ENCODE peak calls at places on chromosomes 16 and 17, in four cellular contexts. F is endodermal cell, U is breast epithelium, K is lower lobe of right lung. S is an unnamed sample.
A peak's percentile ranks its signal among the peaks of the same experiment; 100 is the strongest.

GRCh38 chr17:21525464-21526130 is 149.4 kb downstream of the KCNJ12 start:
- DNase-seq in K (no peak), F (peak; percentile 33), U (no peak), S (no peak)

GRCh38 chr16:12066823-12067222 is 90.3 kb downstream of the SNX29 start:
- DNase-seq in F (no peak), U (no peak), K (no peak), S (no peak)

GRCh38 chr17:20975566-20975965 is 67.2 kb downstream of the USP22 start:
- DNase-seq in K (no peak), F (no peak), U (no peak), S (no peak)

GRCh38 chr16:90057738-90058173 is 19.4 kb downstream of the PRDM7 start:
- DNase-seq in F (no peak), K (no peak), U (no peak), S (no peak)

GRCh38 chr17:12745481-12745880 is 43.8 kb upstream of the ARHGAP44 start:
- DNase-seq in U (no peak), K (no peak), F (peak; percentile 32), S (no peak)

GRCh38 chr16:56263711-56264608 is 72.7 kb downstream of the GNAO1 start:
- DNase-seq in K (no peak), F (no peak), U (no peak), S (no peak)

GRCh38 chr16:8623634-8624033 is 2.1 kb downstream of the METTL22 start:
- DNase-seq in U (no peak), F (no peak), K (no peak), S (no peak)

GRCh38 chr16:2250652-2251280 is 621 bp downstream of the ECI1 start:
- DNase-seq in U (no peak), K (no peak), F (no peak), S (no peak)

GRCh38 chr17:68498479-68499326 is 13.5 kb upstream of the PRKAR1A start:
- DNase-seq in U (no peak), K (peak; percentile 68), F (no peak), S (no peak)

GRCh38 chr16:88810868-88811599 is 694 bp downstream of the APRT start:
- DNase-seq in K (peak; percentile 88), F (peak; percentile 75), U (peak; percentile 57), S (peak; percentile 88)

GRCh38 chr16:51812945-51813344 is 661.9 kb upstream of the SALL1 start:
- DNase-seq in U (no peak), F (no peak), K (no peak), S (no peak)

GRCh38 chr17:31528291-31528874 is 136.9 kb downstream of the RAB11FIP4 start:
- DNase-seq in F (no peak), U (no peak), K (no peak), S (no peak)

GRCh38 chr17:30894236-30894635 is 11.8 kb downstream of the TEFM start:
- DNase-seq in F (no peak), K (no peak), U (no peak), S (no peak)

GRCh38 chr16:88730632-88731607 is 24.6 kb downstream of the CTU2 start:
- DNase-seq in K (no peak), U (no peak), F (no peak), S (no peak)

GRCh38 chr16:75943705-75944514 is 217.6 kb upstream of the CPHXL start:
- DNase-seq in F (no peak), K (no peak), U (no peak), S (no peak)

GRCh38 chr17:2862197-2862596 is 66.0 kb downstream of the RAP1GAP2 start:
- DNase-seq in U (no peak), F (no peak), K (no peak), S (no peak)

GRCh38 chr17:81171941-81172340 is 5.9 kb upstream of the AATK start:
- DNase-seq in F (no peak), K (no peak), U (no peak), S (no peak)

GRCh38 chr17:59469786-59470485 is 95.5 kb upstream of the DHX40 start:
- DNase-seq in F (peak; percentile 43), U (no peak), K (no peak), S (no peak)

GRCh38 chr16:59067207-59067606 is 333.1 kb upstream of the GOT2 start:
- DNase-seq in U (no peak), F (no peak), K (peak; percentile 47), S (no peak)

GRCh38 chr17:43171761-43172487 is 910 bp downstream of the NBR1 start:
- DNase-seq in K (no peak), U (peak; percentile 52), F (peak; percentile 66), S (peak; percentile 73)

GRCh38 chr16:66476328-66477027 is 49.4 kb downstream of the BEAN1 start:
- DNase-seq in U (no peak), K (no peak), F (peak; percentile 81), S (peak; percentile 61)

GRCh38 chr16:77171750-77172635 is 19.0 kb upstream of the MON1B start:
- DNase-seq in K (no peak), U (no peak), F (peak; percentile 55), S (peak; percentile 66)

GRCh38 chr16:29790183-29790948 is at the start of gene KIF22:
- DNase-seq in K (peak; percentile 99), U (peak; percentile 98), F (peak; percentile 100), S (peak; percentile 100)
- TF ChIP-seq CTCF in K (peak; percentile 77), U (peak; percentile 79), F (peak; percentile 83), S (peak; percentile 84)

GRCh38 chr16:29862383-29862883 is 593 bp downstream of the CDIPT start:
- DNase-seq in K (no peak), F (no peak), U (no peak), S (peak; percentile 62)

GRCh38 chr16:29863669-29863984 is 601 bp upstream of the CDIPT start:
- DNase-seq in F (no peak), U (no peak), K (no peak), S (no peak)

GRCh38 chr16:29860218-29860617 is 2.8 kb downstream of the CDIPT start:
- DNase-seq in U (no peak), K (no peak), F (no peak), S (no peak)

GRCh38 chr16:29862884-29863668 is at the start of gene CDIPT:
- DNase-seq in F (peak; percentile 98), U (peak; percentile 89), K (peak; percentile 96), S (peak; percentile 95)

DNA sequence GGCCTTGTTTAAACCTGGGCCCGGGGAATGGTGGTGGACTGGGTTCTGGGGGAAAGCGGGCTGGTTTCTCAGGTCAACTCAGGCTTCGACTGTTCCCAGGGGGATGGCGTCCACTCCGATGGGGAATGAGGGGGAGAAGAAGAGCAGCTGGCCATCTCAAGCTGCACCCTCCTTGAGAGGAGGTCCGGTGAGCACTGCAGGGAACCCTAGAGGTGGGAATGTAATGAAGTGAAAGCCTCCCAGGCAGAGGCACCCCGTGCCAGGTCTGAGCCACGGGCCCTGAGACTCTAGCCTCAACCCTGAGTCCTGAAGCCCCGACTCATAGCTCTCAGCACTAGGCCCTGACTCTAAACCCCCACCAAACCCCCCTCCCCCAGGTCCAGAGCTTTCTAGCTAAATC is 1.2 kb upstream of the CDIPT start:
- DNase-seq in U (no peak), F (no peak), K (no peak), S (no peak)
- TF ChIP-seq CTCF in U (no peak), F (no peak), K (no peak), S (no peak)

DNA sequence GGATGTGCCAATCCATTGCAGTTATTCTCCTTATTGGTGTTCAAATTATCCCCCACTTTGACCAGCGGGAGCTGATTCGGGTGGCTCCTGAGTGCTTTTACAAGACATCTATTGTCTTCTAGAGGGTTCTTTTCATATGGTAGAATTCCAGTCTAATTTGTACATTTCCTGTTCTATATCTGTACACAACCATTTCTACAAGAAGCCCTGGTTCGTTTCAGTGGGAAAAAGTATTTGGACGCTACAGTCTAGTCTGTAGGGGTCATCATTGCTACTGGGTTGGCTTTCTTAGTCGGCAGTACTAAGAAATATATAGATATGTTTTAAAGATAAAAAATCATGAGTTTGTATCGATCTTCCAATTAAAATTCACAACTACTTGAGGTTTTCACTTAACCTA is 262.6 kb downstream of the MAP2K6 start:
- DNase-seq in F (no peak), U (no peak), K (no peak), S (no peak)
- TF ChIP-seq CTCF in F (no peak), U (no peak), K (no peak), S (no peak)

DNA sequence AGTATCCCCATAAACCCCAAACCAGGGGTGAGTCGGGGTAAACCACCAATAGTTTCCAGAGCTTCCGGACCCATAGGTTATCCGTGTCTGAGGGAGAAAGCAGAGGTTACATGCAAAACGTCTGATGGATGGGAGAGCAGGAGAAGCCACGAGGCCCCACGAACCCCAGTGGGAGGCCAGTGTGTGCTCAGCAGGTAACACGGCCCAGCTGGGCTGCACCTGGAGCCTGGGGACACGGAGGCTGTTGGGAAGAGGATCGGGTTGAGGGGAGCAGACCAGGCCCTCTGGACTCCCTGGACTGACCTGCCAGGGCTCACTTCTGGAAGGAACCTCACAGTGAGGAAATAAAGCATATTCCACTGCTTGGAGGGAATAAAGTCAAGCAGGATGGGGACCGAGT is 78.1 kb downstream of the SEC14L1 start:
- DNase-seq in U (no peak), F (no peak), K (no peak), S (no peak)
- TF ChIP-seq CTCF in U (no peak), F (no peak), K (no peak), S (no peak)